ENCODE peak calls at places on chromosomes 16 and 17, in five cellular contexts. One of them, this sample, is unnamed. For H3K36me3, the result is how much of the 10 kb centered on the place peaks cover.

GRCh38 chr17:18181358-18181757 is 2.3 kb upstream of the ALKBH5 start:
- DNase-seq in hepatocyte: no peak
- DNase-seq in HCT116: no peak
- DNase-seq in PC-3: peak
- DNase-seq in GM23248: peak
- DNase-seq in this sample: no peak

GRCh38 chr17:39270923-39271322 is 45.2 kb upstream of the STAC2 start:
- DNase-seq in hepatocyte: peak
- DNase-seq in HCT116: peak
- DNase-seq in PC-3: peak
- DNase-seq in GM23248: peak
- DNase-seq in this sample: peak

GRCh38 chr16:4801962-4802658 is at the start of gene ROGDI:
- DNase-seq in hepatocyte: peak
- DNase-seq in HCT116: peak
- DNase-seq in PC-3: peak
- DNase-seq in GM23248: peak
- DNase-seq in this sample: peak

GRCh38 chr17:81400939-81401726 is 5.9 kb downstream of the BAHCC1 start:
- DNase-seq in hepatocyte: no peak
- DNase-seq in HCT116: no peak
- DNase-seq in PC-3: no peak
- DNase-seq in GM23248: peak
- DNase-seq in this sample: peak

GRCh38 chr16:4521971-4522623 is 16.5 kb downstream of the CDIP1 start:
- DNase-seq in hepatocyte: peak
- DNase-seq in HCT116: no peak
- DNase-seq in PC-3: no peak
- DNase-seq in GM23248: no peak
- DNase-seq in this sample: peak

GRCh38 chr16:12215302-12216105 is 239.0 kb downstream of the SNX29 start:
- DNase-seq in hepatocyte: no peak
- DNase-seq in HCT116: no peak
- DNase-seq in PC-3: no peak
- DNase-seq in GM23248: no peak
- DNase-seq in this sample: no peak

GRCh38 chr16:58118801-58119508 is 10.2 kb downstream of the CFAP20 start:
- DNase-seq in hepatocyte: no peak
- DNase-seq in HCT116: no peak
- DNase-seq in PC-3: no peak
- DNase-seq in GM23248: peak
- DNase-seq in this sample: no peak

GRCh38 chr16:83248735-83249469 is 558.9 kb upstream of the HSBP1 start:
- DNase-seq in hepatocyte: no peak
- DNase-seq in HCT116: no peak
- DNase-seq in PC-3: no peak
- DNase-seq in GM23248: peak
- DNase-seq in this sample: peak

GRCh38 chr17:909642-910323 is 69.8 kb downstream of the NXN start:
- DNase-seq in hepatocyte: no peak
- DNase-seq in HCT116: no peak
- DNase-seq in PC-3: no peak
- DNase-seq in GM23248: peak
- DNase-seq in this sample: no peak

GRCh38 chr16:57372372-57373116 is at the start of gene CX3CL1:
- DNase-seq in hepatocyte: peak
- DNase-seq in HCT116: no peak
- DNase-seq in PC-3: no peak
- DNase-seq in GM23248: peak
- DNase-seq in this sample: no peak

GRCh38 chr17:64781394-64781793 is 119.3 kb upstream of the SMURF2 start:
- DNase-seq in hepatocyte: peak
- DNase-seq in HCT116: no peak
- DNase-seq in PC-3: no peak
- DNase-seq in GM23248: peak
- DNase-seq in this sample: no peak

GRCh38 chr17:39174907-39175694 is 9.1 kb upstream of the ARL5C start:
- DNase-seq in hepatocyte: peak
- DNase-seq in HCT116: peak
- DNase-seq in PC-3: peak
- DNase-seq in GM23248: peak
- DNase-seq in this sample: peak

GRCh38 chr16:50093607-50094570 is 28.1 kb downstream of the HEATR3 start:
- DNase-seq in hepatocyte: no peak
- DNase-seq in HCT116: no peak
- DNase-seq in PC-3: no peak
- DNase-seq in GM23248: peak
- DNase-seq in this sample: peak

GRCh38 chr17:44061446-44061845 is 5.0 kb downstream of the LSM12 start:
- DNase-seq in hepatocyte: no peak
- DNase-seq in HCT116: no peak
- DNase-seq in PC-3: no peak
- DNase-seq in GM23248: peak
- DNase-seq in this sample: no peak

GRCh38 chr16:1508494-1509167 is 15.5 kb downstream of the TELO2 start:
- DNase-seq in hepatocyte: no peak
- DNase-seq in HCT116: no peak
- DNase-seq in PC-3: no peak
- DNase-seq in GM23248: no peak
- DNase-seq in this sample: no peak

GRCh38 chr16:23061669-23062068 is 87.6 kb downstream of the USP31 start:
- DNase-seq in hepatocyte: no peak
- DNase-seq in HCT116: no peak
- DNase-seq in PC-3: no peak
- DNase-seq in GM23248: peak
- DNase-seq in this sample: no peak

GRCh38 chr16:80231888-80232287 is 308.9 kb upstream of the DYNLRB2 start:
- DNase-seq in hepatocyte: no peak
- DNase-seq in HCT116: no peak
- DNase-seq in PC-3: no peak
- DNase-seq in GM23248: peak
- DNase-seq in this sample: peak

GRCh38 chr17:9432121-9432866 is 143.3 kb downstream of the STX8 start:
- DNase-seq in hepatocyte: no peak
- DNase-seq in HCT116: no peak
- DNase-seq in PC-3: no peak
- DNase-seq in GM23248: peak
- DNase-seq in this sample: peak

GRCh38 chr16:15782573-15783365 is 74.1 kb downstream of the MYH11 start:
- DNase-seq in hepatocyte: no peak
- DNase-seq in HCT116: no peak
- DNase-seq in PC-3: no peak
- DNase-seq in GM23248: no peak
- DNase-seq in this sample: no peak

GRCh38 chr17:82095777-82096708 is 2.0 kb downstream of the FASN start:
- DNase-seq in hepatocyte: no peak
- DNase-seq in HCT116: no peak
- DNase-seq in PC-3: peak
- DNase-seq in GM23248: no peak
- DNase-seq in this sample: no peak

GRCh38 chr16:2769675-2770056 is 7.4 kb downstream of the ELOB start:
- DNase-seq in hepatocyte: no peak
- DNase-seq in HCT116: no peak
- DNase-seq in PC-3: no peak
- DNase-seq in GM23248: peak
- DNase-seq in this sample: no peak

GRCh38 chr16:20879175-20880053 is 20.7 kb downstream of the DCUN1D3 start:
- DNase-seq in hepatocyte: no peak
- DNase-seq in HCT116: no peak
- DNase-seq in PC-3: peak
- DNase-seq in GM23248: peak
- DNase-seq in this sample: peak

GRCh38 chr17:51391992-51392654 is 131.8 kb downstream of the UTP18 start:
- DNase-seq in hepatocyte: peak
- DNase-seq in HCT116: peak
- DNase-seq in PC-3: peak
- DNase-seq in GM23248: no peak
- DNase-seq in this sample: no peak

DNA sequence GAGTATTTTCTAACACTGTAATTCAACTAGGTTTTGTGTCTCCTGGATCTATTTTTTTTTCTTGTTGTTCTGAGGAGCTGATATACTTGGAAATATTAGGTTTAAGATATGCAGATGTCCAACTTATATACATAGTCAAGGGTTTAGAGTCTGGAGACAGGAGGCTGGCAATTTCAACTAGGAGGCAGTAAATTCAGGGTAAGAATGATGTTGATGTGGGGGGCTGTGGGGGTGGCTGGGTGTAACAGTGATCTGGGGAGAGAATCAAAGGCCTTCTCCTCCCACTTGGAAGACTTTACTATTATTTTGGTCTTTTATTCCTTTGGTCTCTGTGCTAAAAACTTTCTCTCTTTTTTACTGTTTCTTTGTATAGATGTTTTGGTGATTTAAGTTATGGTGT is 88.0 kb downstream of the MAP2K6 start:
- DNase-seq in hepatocyte: no peak
- DNase-seq in HCT116: no peak
- DNase-seq in PC-3: no peak
- DNase-seq in GM23248: no peak
- DNase-seq in this sample: peak
- H3K4me3 ChIP-seq in hepatocyte: peak
- H3K4me3 ChIP-seq in HCT116: no peak
- H3K4me3 ChIP-seq in PC-3: no peak
- H3K4me3 ChIP-seq in GM23248: peak
- H3K4me3 ChIP-seq in this sample: no peak

DNA sequence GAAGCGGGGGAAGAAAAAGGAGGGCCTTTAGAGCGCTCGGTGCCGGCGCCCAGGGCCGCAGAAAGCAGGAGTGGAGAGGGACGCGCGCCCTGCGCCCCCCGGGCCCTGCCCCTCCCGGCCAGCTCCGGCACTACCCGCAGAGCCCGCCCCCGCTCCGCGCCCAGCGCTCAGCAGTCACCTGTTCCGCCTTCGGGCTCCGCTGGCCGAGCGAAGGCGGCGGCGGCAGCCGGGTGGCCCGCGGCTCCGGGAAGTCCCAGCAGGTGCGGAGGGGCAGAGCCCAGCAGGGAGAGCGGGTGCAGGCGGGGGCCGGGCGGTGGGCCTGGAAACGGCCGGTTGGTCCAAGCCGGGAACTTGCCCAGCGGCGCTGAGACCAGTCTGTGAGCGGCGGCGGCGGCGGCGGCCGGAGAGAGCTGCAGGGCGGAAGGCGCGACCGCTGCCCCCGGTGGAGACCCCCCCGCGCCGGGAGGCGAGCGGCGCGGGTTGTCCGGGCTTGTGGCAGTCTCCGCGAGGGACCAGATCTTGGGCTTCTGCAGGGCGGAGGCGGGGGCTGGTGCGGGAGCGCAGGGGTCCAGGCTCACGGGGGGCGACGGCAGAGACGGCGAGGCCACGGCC is 2.2 kb downstream of the IRX3 start:
- DNase-seq in hepatocyte: peak
- DNase-seq in HCT116: no peak
- DNase-seq in PC-3: no peak
- DNase-seq in GM23248: peak
- DNase-seq in this sample: peak
- TF ChIP-seq EZH2 in hepatocyte: no peak
- TF ChIP-seq EZH2 in HCT116: no peak
- TF ChIP-seq EZH2 in PC-3: peak
- TF ChIP-seq EZH2 in GM23248: no peak
- TF ChIP-seq EZH2 in this sample: no peak

GRCh38 chr17:78408476-78409020 is 30.1 kb downstream of the PGS1 start:
- DNase-seq in hepatocyte: no peak
- DNase-seq in HCT116: no peak
- DNase-seq in PC-3: no peak
- DNase-seq in GM23248: no peak
- DNase-seq in this sample: no peak

GRCh38 chr17:78409191-78409621 is 30.8 kb downstream of the PGS1 start:
- DNase-seq in hepatocyte: peak
- DNase-seq in HCT116: no peak
- DNase-seq in PC-3: peak
- DNase-seq in GM23248: no peak
- DNase-seq in this sample: no peak

GRCh38 chr17:78403822-78404221 is 25.4 kb downstream of the PGS1 start:
- DNase-seq in hepatocyte: no peak
- DNase-seq in HCT116: no peak
- DNase-seq in PC-3: no peak
- DNase-seq in GM23248: no peak
- DNase-seq in this sample: no peak

GRCh38 chr17:78406396-78406795 is 27.9 kb downstream of the PGS1 start:
- DNase-seq in hepatocyte: no peak
- DNase-seq in HCT116: no peak
- DNase-seq in PC-3: no peak
- DNase-seq in GM23248: no peak
- DNase-seq in this sample: no peak

DNA sequence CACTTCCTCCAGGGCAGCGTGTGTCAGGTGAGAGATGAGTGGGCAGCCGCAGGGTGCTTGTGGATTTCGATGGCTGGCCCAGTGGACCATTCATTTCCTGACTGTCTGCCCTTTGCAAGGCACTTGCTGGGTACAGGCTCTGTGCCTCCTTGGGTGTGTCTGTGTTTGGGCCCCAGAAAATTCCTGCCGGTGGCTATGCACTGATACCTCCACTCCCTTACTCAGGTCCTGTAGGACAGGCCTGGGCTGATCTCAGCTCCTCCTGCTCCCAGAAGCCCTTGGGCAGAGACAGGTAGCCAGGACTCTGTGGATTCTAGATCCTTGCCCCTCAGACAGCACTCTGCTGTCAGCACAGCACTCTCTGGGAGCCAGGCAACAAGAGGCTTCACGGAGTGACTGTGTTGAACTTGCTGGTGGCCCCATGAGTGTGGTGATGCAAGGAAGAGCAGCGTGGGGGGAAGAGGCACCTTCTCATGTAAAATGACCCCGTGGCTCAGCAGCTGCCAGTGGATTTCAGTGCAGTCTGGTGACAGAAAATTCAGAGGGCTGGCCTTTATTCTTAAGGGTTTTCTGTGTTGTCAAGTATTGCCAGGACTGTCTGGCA is 29.0 kb downstream of the PGS1 start:
- DNase-seq in hepatocyte: no peak
- DNase-seq in HCT116: no peak
- DNase-seq in PC-3: no peak
- DNase-seq in GM23248: no peak
- DNase-seq in this sample: no peak
- H3K36me3 ChIP-seq in hepatocyte: under half
- H3K36me3 ChIP-seq in HCT116: under half
- H3K36me3 ChIP-seq in PC-3: under half
- H3K36me3 ChIP-seq in GM23248: under half
- H3K36me3 ChIP-seq in this sample: under half

DNA sequence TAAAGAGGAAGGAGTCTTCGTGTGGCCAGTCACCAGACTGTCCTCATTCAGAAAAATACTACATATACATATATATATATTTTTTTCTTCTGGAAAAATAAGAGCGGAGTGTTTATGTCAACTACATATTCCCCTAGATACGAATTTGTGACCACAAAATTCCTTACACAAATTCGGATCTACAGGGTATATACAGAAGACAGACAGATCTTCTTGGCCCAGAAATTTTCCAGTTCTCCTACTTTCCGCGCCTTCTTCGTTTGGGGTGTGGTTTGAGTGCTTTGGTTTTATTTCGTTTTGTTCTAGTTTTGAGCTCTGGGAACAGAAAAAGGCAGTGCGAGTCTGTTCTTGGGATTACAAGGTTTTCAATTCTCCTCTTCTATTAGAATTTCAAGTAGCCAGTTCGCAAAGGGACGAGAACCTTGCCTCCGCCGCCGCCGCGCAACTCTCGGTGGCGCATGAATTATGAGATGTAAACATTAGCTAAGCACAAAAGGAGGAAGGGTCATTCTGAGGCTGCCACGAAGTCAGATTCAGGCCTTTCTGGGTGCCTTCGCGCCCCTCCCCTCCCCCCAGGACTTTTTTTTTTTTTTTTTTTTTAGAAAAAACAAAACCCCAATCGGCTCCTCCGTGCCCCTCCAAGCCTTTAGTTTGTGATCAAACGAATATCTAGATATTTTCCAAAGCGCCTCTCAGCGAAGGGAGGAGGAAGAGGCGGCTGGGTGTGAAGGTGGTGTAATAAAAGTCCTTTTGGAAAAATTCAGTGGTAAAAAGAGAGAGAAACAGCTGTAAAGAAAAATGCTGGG is 1.8 kb upstream of the HOXB4 start:
- DNase-seq in hepatocyte: no peak
- DNase-seq in HCT116: no peak
- DNase-seq in PC-3: no peak
- DNase-seq in GM23248: no peak
- DNase-seq in this sample: peak
- H3K4me3 ChIP-seq in hepatocyte: peak
- H3K4me3 ChIP-seq in HCT116: peak
- H3K4me3 ChIP-seq in PC-3: no peak
- H3K4me3 ChIP-seq in GM23248: no peak
- H3K4me3 ChIP-seq in this sample: peak

This sample was measured in fibroblast of lung.